ENCODE peak calls at places on chromosomes 16 and 17, in four cellular contexts. N is activated CD4-positive, CD25-positive, alpha-beta regulatory T cell; F is neural crest cell; D is heart left ventricle. T is an unnamed sample.

GRCh38 chr17:6666077-6666521 is 14.5 kb downstream of the C17orf100 start:
- DNase-seq in N (no peak), F (peak; percentile 65), D (peak; percentile 71), T (peak; percentile 78)

GRCh38 chr17:47204722-47205418 is 4.3 kb upstream of the MYL4 start:
- DNase-seq in N (no peak), F (no peak), D (peak; percentile 48), T (peak; percentile 38)

GRCh38 chr16:820730-821129 is 20.2 kb upstream of the GNG13 start:
- DNase-seq in N (no peak), F (no peak), D (no peak), T (no peak)

GRCh38 chr16:47426806-47427205 is 34.1 kb downstream of the ITFG1 start:
- DNase-seq in N (no peak), F (no peak), D (no peak), T (no peak)

GRCh38 chr17:47188266-47188665 is 829 bp downstream of the CDC27 start:
- DNase-seq in N (no peak), F (no peak), D (no peak), T (no peak)

GRCh38 chr17:50462446-50462845 is 6.2 kb downstream of the CHAD start:
- DNase-seq in N (no peak), F (no peak), D (no peak), T (no peak)

GRCh38 chr17:27798376-27798775 is 2.0 kb downstream of the NOS2 start:
- DNase-seq in N (no peak), F (no peak), D (no peak), T (no peak)

GRCh38 chr17:68351395-68351794 is 60.1 kb downstream of the ARSG start:
- DNase-seq in N (no peak), F (no peak), D (no peak), T (no peak)

GRCh38 chr17:6070895-6071511 is 824 bp downstream of the WSCD1 start:
- DNase-seq in N (no peak), F (peak; percentile 34), D (peak; percentile 27), T (no peak)

GRCh38 chr17:49450735-49451134 is 36.1 kb upstream of the PHB1 start:
- DNase-seq in N (no peak), F (no peak), D (no peak), T (no peak)

GRCh38 chr17:12790806-12791148 is 1.5 kb downstream of the ARHGAP44 start:
- DNase-seq in N (no peak), F (no peak), D (no peak), T (no peak)

GRCh38 chr17:72749119-72749572 is 343.3 kb downstream of the SLC39A11 start:
- DNase-seq in N (no peak), F (no peak), D (no peak), T (no peak)

GRCh38 chr16:69888005-69888560 is 63.1 kb upstream of the CLEC18A start:
- DNase-seq in N (no peak), F (no peak), D (no peak), T (no peak)

GRCh38 chr17:32943647-32944191 is 15.8 kb downstream of the TMEM98 start:
- DNase-seq in N (no peak), F (no peak), D (no peak), T (no peak)

T was measured in tibial artery.